ENCODE peak calls at places on chromosomes 13 and 19, in ten cellular contexts. Q is HCT116, E is suprapubic skin, Y is Panc1, J is endothelial cell of umbilical vein, S is SK-N-SH, O is GM12878, U is transverse colon, N is upper lobe of left lung, L is esophagus muscularis mucosa. B is an unnamed sample.

GRCh38 chr19:55581828-55582223 is 1.2 kb upstream of the ZNF579 start:
- DNase-seq in Q (no peak), E (no peak), Y (no peak), J (no peak), S (no peak), O (no peak), U (no peak), N (no peak), L (no peak), B (no peak)

GRCh38 chr13:71873418-71874276 is 6.6 kb upstream of the DACH1 start:
- DNase-seq in Q (no peak), E (no peak), Y (no peak), J (no peak), S (no peak), O (no peak), U (no peak), N (no peak), L (no peak), B (no peak)

GRCh38 chr19:16824658-16825311 is 4.4 kb upstream of the SIN3B start:
- DNase-seq in Q (no peak), E (no peak), Y (no peak), J (peak), S (no peak), O (no peak), U (no peak), N (no peak), L (no peak), B (no peak)

GRCh38 chr19:34904846-34905527 is 21.7 kb upstream of the ZNF30 start:
- DNase-seq in Q (no peak), E (no peak), Y (no peak), J (no peak), S (peak), O (no peak), U (no peak), N (no peak), L (no peak), B (no peak)

GRCh38 chr19:55063492-55063843 is 520 bp upstream of the RDH13 start:
- DNase-seq in Q (no peak), E (no peak), Y (no peak), J (no peak), S (no peak), O (no peak), U (no peak), N (no peak), L (no peak), B (no peak)

GRCh38 chr13:36965767-36966166 is 33.4 kb downstream of the ALG5 start:
- DNase-seq in Q (peak), E (no peak), Y (no peak), J (peak), S (no peak), O (no peak), U (no peak), N (no peak), L (no peak), B (no peak)

GRCh38 chr13:48790199-48790598 is 136.5 kb downstream of the CYSLTR2 start:
- DNase-seq in Q (no peak), E (no peak), Y (no peak), J (no peak), S (no peak), O (no peak), U (no peak), N (no peak), L (peak), B (no peak)

GRCh38 chr19:15471639-15472101 is 7.3 kb upstream of the RASAL3 start:
- DNase-seq in Q (no peak), E (no peak), Y (no peak), J (no peak), S (peak), O (no peak), U (no peak), N (no peak), L (no peak), B (peak)

GRCh38 chr13:67023088-67023893 is 206.8 kb downstream of the PCDH9 start:
- DNase-seq in Q (no peak), E (no peak), Y (no peak), J (peak), S (no peak), O (no peak), U (no peak), N (peak), L (no peak), B (no peak)

GRCh38 chr19:47653856-47654255 is 44.9 kb downstream of the BICRA start:
- DNase-seq in Q (no peak), E (no peak), Y (no peak), J (no peak), S (no peak), O (no peak), U (no peak), N (no peak), L (no peak), B (no peak)

GRCh38 chr19:29520390-29520789 is 5.4 kb upstream of the VSTM2B start:
- DNase-seq in Q (no peak), E (no peak), Y (no peak), J (no peak), S (no peak), O (no peak), U (no peak), N (no peak), L (no peak), B (no peak)

GRCh38 chr19:956747-957451 is 27.2 kb upstream of the WDR18 start:
- DNase-seq in Q (peak), E (no peak), Y (no peak), J (no peak), S (peak), O (no peak), U (no peak), N (no peak), L (no peak), B (no peak)

GRCh38 chr19:49536921-49537462 is 9.2 kb downstream of the RCN3 start:
- DNase-seq in Q (no peak), E (no peak), Y (no peak), J (no peak), S (no peak), O (no peak), U (no peak), N (no peak), L (no peak), B (no peak)

GRCh38 chr13:106567421-106568224 is at the start of gene ARGLU1:
- DNase-seq in Q (no peak), E (peak), Y (no peak), J (peak), S (peak), O (peak), U (peak), N (peak), L (peak), B (peak)

GRCh38 chr19:1518471-1518870 is 5.4 kb upstream of the PLK5 start:
- DNase-seq in Q (no peak), E (no peak), Y (no peak), J (no peak), S (no peak), O (no peak), U (no peak), N (no peak), L (no peak), B (no peak)

GRCh38 chr19:46755077-46755852 is 9.0 kb upstream of the STRN4 start:
- DNase-seq in Q (no peak), E (no peak), Y (no peak), J (peak), S (no peak), O (no peak), U (no peak), N (no peak), L (no peak), B (peak)

GRCh38 chr19:916645-917322 is 349 bp upstream of the KISS1R start:
- DNase-seq in Q (no peak), E (no peak), Y (no peak), J (no peak), S (peak), O (no peak), U (no peak), N (no peak), L (no peak), B (no peak)

GRCh38 chr19:35901055-35901644 is 810 bp upstream of the NFKBID start:
- DNase-seq in Q (no peak), E (no peak), Y (no peak), J (no peak), S (no peak), O (no peak), U (no peak), N (no peak), L (no peak), B (no peak)

GRCh38 chr13:50079278-50080157 is 64.3 kb downstream of the KCNRG start:
- DNase-seq in Q (no peak), E (no peak), Y (no peak), J (peak), S (no peak), O (no peak), U (no peak), N (no peak), L (no peak), B (no peak)

GRCh38 chr13:24842533-24843278 is 78.7 kb downstream of the RNF17 start:
- DNase-seq in Q (no peak), E (no peak), Y (no peak), J (no peak), S (no peak), O (no peak), U (no peak), N (peak), L (no peak), B (no peak)

GRCh38 chr19:35033067-35034004 is 3.1 kb downstream of the SCN1B start:
- DNase-seq in Q (no peak), E (no peak), Y (no peak), J (no peak), S (no peak), O (no peak), U (no peak), N (no peak), L (no peak), B (no peak)

GRCh38 chr13:92510416-92510815 is 716.2 kb upstream of the GPC6 start:
- DNase-seq in Q (no peak), E (no peak), Y (no peak), J (no peak), S (no peak), O (no peak), U (no peak), N (no peak), L (no peak), B (no peak)

GRCh38 chr19:31693131-31693700 is 344.0 kb upstream of the TSHZ3 start:
- DNase-seq in Q (no peak), E (no peak), Y (no peak), J (no peak), S (no peak), O (no peak), U (no peak), N (no peak), L (no peak), B (no peak)

GRCh38 chr19:49656456-49657109 is 9.1 kb downstream of the IRF3 start:
- DNase-seq in Q (no peak), E (no peak), Y (no peak), J (no peak), S (no peak), O (no peak), U (no peak), N (no peak), L (no peak), B (no peak)

GRCh38 chr13:111874981-111875380 is 192.0 kb upstream of the SOX1 start:
- DNase-seq in Q (no peak), E (no peak), Y (no peak), J (no peak), S (no peak), O (no peak), U (no peak), N (no peak), L (peak), B (no peak)

GRCh38 chr19:2261438-2262172 is 5.4 kb upstream of the JSRP1 start:
- DNase-seq in Q (peak), E (no peak), Y (no peak), J (peak), S (peak), O (no peak), U (peak), N (peak), L (no peak), B (no peak)

GRCh38 chr19:15508035-15508710 is at the start of gene CYP4F22:
- DNase-seq in Q (no peak), E (no peak), Y (no peak), J (no peak), S (no peak), O (no peak), U (no peak), N (no peak), L (no peak), B (no peak)

GRCh38 chr13:106490177-106490576 is 45.3 kb downstream of the EFNB2 start:
- DNase-seq in Q (no peak), E (no peak), Y (no peak), J (no peak), S (peak), O (no peak), U (no peak), N (no peak), L (no peak), B (no peak)

GRCh38 chr19:48190288-48191284 is 20.1 kb downstream of the ZSWIM9 start:
- DNase-seq in Q (peak), E (no peak), Y (no peak), J (no peak), S (no peak), O (no peak), U (peak), N (peak), L (no peak), B (peak)

GRCh38 chr13:19060311-19061002 is 121.2 kb downstream of the TUBA3C start:
- DNase-seq in Q (no peak), E (no peak), Y (no peak), J (no peak), S (no peak), O (no peak), U (no peak), N (no peak), L (no peak), B (no peak)

GRCh38 chr19:13303381-13304129 is 153.3 kb downstream of the IER2 start:
- DNase-seq in Q (no peak), E (no peak), Y (no peak), J (no peak), S (no peak), O (no peak), U (no peak), N (no peak), L (no peak), B (no peak)

GRCh38 chr13:73248154-73248553 is 189.3 kb downstream of the KLF5 start:
- DNase-seq in Q (no peak), E (no peak), Y (no peak), J (no peak), S (no peak), O (no peak), U (no peak), N (no peak), L (no peak), B (no peak)

GRCh38 chr13:109157275-109157674 is 527.9 kb downstream of the MYO16 start:
- DNase-seq in Q (no peak), E (no peak), Y (no peak), J (no peak), S (no peak), O (no peak), U (no peak), N (no peak), L (no peak), B (no peak)

GRCh38 chr13:100394005-100394695 is 194.4 kb downstream of the GGACT start:
- DNase-seq in Q (peak), E (no peak), Y (peak), J (peak), S (peak), O (peak), U (no peak), N (no peak), L (no peak), B (no peak)

GRCh38 chr19:19550454-19550842 is 12.4 kb downstream of the CILP2 start:
- DNase-seq in Q (no peak), E (no peak), Y (no peak), J (no peak), S (no peak), O (no peak), U (no peak), N (no peak), L (no peak), B (no peak)

GRCh38 chr13:82661126-82661525 is 1221.1 kb downstream of the SLITRK1 start:
- DNase-seq in Q (no peak), E (no peak), Y (no peak), J (no peak), S (no peak), O (no peak), U (no peak), N (no peak), L (no peak), B (no peak)
- TF ChIP-seq POLR2AphosphoS5 in Q (no peak), E (no peak), Y (no peak), J (no peak), S (no peak), O (no peak), U (no peak), N (no peak), L (no peak), B (no peak)

GRCh38 chr13:113774177-113775107 is 15.4 kb downstream of the TMEM255B start:
- DNase-seq in Q (no peak), E (no peak), Y (peak), J (peak), S (peak), O (no peak), U (no peak), N (no peak), L (no peak), B (no peak)
- TF ChIP-seq POLR2AphosphoS5 in Q (no peak), E (no peak), Y (no peak), J (peak), S (no peak), O (no peak), U (no peak), N (peak), L (no peak), B (no peak)

DNA sequence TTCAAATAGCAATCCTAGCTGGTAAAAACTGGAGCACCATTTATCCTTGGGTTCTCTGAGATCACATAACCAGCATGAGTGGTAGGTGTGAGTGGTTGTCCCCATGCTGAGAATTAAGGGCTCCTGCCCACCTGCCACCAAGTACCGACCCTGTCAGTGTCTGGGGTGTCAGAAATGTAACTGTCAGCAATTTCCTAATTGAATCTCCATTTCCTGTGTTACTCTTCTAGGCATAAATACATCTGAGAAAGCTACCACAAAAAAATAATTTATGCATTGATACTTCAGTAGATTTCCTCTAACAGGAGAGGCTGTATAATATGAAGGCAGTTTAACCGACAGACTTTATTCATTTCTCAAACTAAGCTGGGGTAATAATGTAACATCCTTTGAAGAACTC is 25.1 kb downstream of the CPB2 start:
- DNase-seq in Q (no peak), E (no peak), Y (no peak), J (no peak), S (no peak), O (no peak), U (no peak), N (no peak), L (no peak), B (no peak)
- TF ChIP-seq POLR2AphosphoS5 in Q (no peak), E (no peak), Y (no peak), J (no peak), S (no peak), O (no peak), U (no peak), N (no peak), L (no peak), B (no peak)

DNA sequence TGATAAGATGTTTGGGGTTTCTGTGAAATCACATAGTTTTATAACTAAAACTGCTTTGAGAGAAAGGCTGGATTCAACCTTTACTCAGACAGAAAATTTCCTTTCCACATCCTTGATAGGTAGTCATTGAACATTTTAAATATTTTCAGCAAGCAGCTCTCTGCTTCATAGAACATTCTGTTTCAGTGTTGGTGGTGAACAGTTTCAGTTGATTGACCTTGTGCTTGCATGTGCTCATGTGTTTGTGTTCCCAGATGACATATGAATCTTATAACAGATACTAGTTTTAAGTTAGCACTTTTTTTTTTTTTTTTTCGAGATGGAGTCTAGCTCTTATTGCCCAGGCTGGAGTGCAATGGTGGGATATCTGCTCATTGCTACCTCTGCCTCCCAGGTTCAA is 290.1 kb downstream of the HS6ST3 start:
- DNase-seq in Q (no peak), E (no peak), Y (no peak), J (no peak), S (no peak), O (no peak), U (no peak), N (no peak), L (no peak), B (no peak)
- TF ChIP-seq POLR2AphosphoS5 in Q (no peak), E (no peak), Y (no peak), J (no peak), S (no peak), O (no peak), U (no peak), N (no peak), L (no peak), B (no peak)

DNA sequence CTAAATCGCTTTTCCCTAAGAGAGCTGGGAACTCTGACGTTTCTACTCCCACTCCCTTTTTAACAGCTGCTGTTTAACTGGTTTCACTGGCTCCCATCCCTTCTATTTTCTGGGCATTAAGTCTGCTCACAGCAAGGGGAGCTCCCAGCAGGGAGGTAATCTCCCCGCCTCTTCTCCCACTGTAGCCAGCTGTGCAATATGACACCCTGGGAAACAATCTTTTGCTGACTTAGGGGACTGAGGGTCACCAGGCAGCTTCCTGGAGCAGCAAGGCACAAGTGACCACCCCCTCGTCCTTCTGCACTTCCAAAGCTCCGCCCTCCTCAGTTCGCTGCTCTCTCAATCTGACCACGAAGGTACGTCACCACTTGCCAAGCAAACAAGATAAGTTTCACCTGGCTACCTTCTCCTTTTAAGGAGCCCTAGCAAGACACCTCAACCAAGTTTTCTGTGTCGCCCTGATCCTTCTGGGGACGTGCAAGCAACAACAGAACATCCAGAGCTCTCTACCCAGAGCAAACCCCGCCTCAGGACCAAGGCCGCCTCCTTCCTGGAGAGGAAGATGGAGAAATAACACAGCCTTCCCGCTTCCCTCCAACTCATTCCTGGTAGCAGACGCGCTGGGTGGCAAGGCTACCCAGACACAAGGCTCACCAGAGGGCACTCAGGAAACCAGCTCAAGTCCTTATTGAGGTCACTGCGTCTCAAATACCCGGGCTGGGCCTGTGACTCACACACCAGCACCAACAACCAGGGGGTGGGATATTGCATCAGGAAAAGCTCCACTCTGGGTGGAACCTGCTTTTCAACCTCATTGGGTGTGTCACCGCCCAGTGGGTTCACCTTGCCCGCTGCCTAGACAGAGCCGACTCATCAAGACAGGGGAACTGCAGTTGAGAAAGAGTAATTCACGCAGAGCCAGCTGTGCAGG is 92.4 kb downstream of the STK24 start:
- DNase-seq in Q (peak), E (peak), Y (peak), J (peak), S (no peak), O (no peak), U (peak), N (peak), L (no peak), B (peak)
- TF ChIP-seq POLR2AphosphoS5 in Q (peak), E (peak), Y (no peak), J (peak), S (no peak), O (no peak), U (peak), N (peak), L (peak), B (peak)

GRCh38 chr13:39599842-39600241 is 3.2 kb downstream of the LHFPL6 start:
- DNase-seq in Q (no peak), E (no peak), Y (no peak), J (no peak), S (peak), O (no peak), U (no peak), N (no peak), L (no peak), B (no peak)
- TF ChIP-seq POLR2AphosphoS5 in Q (no peak), E (peak), Y (no peak), J (no peak), S (peak), O (no peak), U (no peak), N (no peak), L (no peak), B (no peak)

DNA sequence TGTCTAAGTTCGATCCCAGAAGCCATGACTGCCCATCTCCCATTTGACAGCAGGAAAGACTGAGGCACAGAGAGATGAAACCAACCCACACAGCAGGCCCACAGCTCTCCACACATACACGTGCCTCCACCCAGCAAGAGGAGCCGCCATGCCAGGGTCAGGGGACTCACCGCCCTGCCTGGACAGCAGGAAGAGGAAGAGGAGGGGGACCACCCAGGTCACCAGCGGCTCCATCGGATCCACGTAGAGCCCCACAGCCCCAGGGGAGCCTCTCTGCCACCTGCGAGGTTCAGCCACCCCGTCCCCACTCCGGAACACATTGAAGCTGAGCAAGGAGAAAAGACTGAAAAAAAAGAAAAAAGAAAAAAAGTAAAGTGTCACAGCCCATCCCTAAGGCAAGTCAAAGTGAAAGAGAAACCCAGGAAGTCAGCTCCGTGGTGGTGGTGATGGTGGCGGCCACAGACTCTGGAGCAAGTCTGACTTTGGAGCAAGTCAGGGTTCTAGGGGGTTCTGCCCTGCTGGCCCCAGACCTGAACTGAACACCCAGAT is at the start of gene IL12RB1:
- DNase-seq in Q (no peak), E (no peak), Y (no peak), J (no peak), S (no peak), O (peak), U (peak), N (peak), L (no peak), B (no peak)
- TF ChIP-seq POLR2AphosphoS5 in Q (no peak), E (no peak), Y (no peak), J (no peak), S (no peak), O (peak), U (no peak), N (no peak), L (no peak), B (no peak)

B was measured in sigmoid colon.